ENCODE peak calls at places on chromosomes 1 and 21, in six cellular contexts. S, Z, R, T, D and N are unnamed samples. For H3K36me3 and H3K27me3, the result is how much of the 10 kb centered on the place peaks cover.

GRCh38 chr1:197470330-197470729 is 202.3 kb downstream of the CRB1 start:
- DNase-seq in S (no peak), Z (no peak), R (no peak), T (no peak), D (no peak), N (no peak)

GRCh38 chr1:190129367-190129766 is 348.3 kb downstream of the BRINP3 start:
- DNase-seq in S (no peak), Z (no peak), R (no peak), T (no peak), D (no peak), N (no peak)

GRCh38 chr1:245007686-245008085 is 143.3 kb upstream of the HNRNPU start:
- DNase-seq in S (no peak), Z (no peak), R (no peak), T (no peak), D (no peak), N (no peak)

GRCh38 chr1:38760562-38760961 is 99.0 kb downstream of the RRAGC start:
- DNase-seq in S (no peak), Z (no peak), R (no peak), T (no peak), D (no peak), N (no peak)

GRCh38 chr1:212379366-212379765 is 35.3 kb downstream of the PACC1 start:
- DNase-seq in S (no peak), Z (no peak), R (no peak), T (no peak), D (no peak), N (no peak)

GRCh38 chr1:231240531-231240882 is 505 bp upstream of the GNPAT start:
- DNase-seq in S (no peak), Z (no peak), R (no peak), T (no peak), D (no peak), N (peak)

GRCh38 chr1:208232639-208233038 is 11.5 kb downstream of the PLXNA2 start:
- DNase-seq in S (no peak), Z (no peak), R (no peak), T (no peak), D (no peak), N (no peak)

GRCh38 chr1:21665711-21666571 is 3.2 kb downstream of the RAP1GAP start:
- DNase-seq in S (no peak), Z (peak), R (no peak), T (no peak), D (no peak), N (no peak)

GRCh38 chr1:62238507-62238906 is 43.9 kb downstream of the L1TD1 start:
- DNase-seq in S (no peak), Z (no peak), R (no peak), T (no peak), D (no peak), N (no peak)

GRCh38 chr1:89484097-89485038 is 40.3 kb upstream of the LRRC8B start:
- DNase-seq in S (no peak), Z (no peak), R (no peak), T (no peak), D (no peak), N (no peak)

GRCh38 chr1:100924212-100924611 is 28.3 kb downstream of the SLC30A7 start:
- DNase-seq in S (no peak), Z (no peak), R (no peak), T (no peak), D (no peak), N (no peak)

GRCh38 chr1:1020415-1021009 is 592 bp downstream of the AGRN start:
- DNase-seq in S (no peak), Z (no peak), R (no peak), T (no peak), D (no peak), N (no peak)

GRCh38 chr1:206734499-206735142 is 36.0 kb upstream of the IL19 start:
- DNase-seq in S (peak), Z (peak), R (peak), T (no peak), D (peak), N (no peak)

GRCh38 chr1:8474369-8474768 is 156.5 kb downstream of the SLC45A1 start:
- DNase-seq in S (no peak), Z (no peak), R (no peak), T (no peak), D (no peak), N (no peak)

GRCh38 chr1:241615043-241615974 is 24.9 kb downstream of the CHML start:
- DNase-seq in S (no peak), Z (peak), R (no peak), T (no peak), D (no peak), N (no peak)

GRCh38 chr1:41764608-41765007 is 154.1 kb downstream of the HIVEP3 start:
- DNase-seq in S (no peak), Z (no peak), R (no peak), T (no peak), D (no peak), N (no peak)

GRCh38 chr1:212775241-212775640 is 16.3 kb downstream of the NSL1 start:
- DNase-seq in S (no peak), Z (no peak), R (no peak), T (no peak), D (no peak), N (no peak)

GRCh38 chr1:115258302-115258866 is 79.7 kb downstream of the NGF start:
- DNase-seq in S (no peak), Z (no peak), R (peak), T (no peak), D (no peak), N (no peak)

GRCh38 chr1:21175670-21176581 is 771 bp downstream of the EIF4G3 start:
- DNase-seq in S (peak), Z (peak), R (no peak), T (no peak), D (peak), N (peak)

GRCh38 chr1:3763351-3764125 is 9.0 kb upstream of the SMIM1 start:
- DNase-seq in S (no peak), Z (no peak), R (no peak), T (no peak), D (peak), N (no peak)

GRCh38 chr21:17195965-17196364 is 316.9 kb upstream of the CXADR start:
- DNase-seq in S (no peak), Z (no peak), R (no peak), T (no peak), D (no peak), N (no peak)

GRCh38 chr1:43414634-43415223 is 25.0 kb downstream of the SZT2 start:
- DNase-seq in S (peak), Z (peak), R (peak), T (peak), D (no peak), N (peak)

GRCh38 chr1:27137544-27138075 is 17.3 kb downstream of the SLC9A1 start:
- DNase-seq in S (no peak), Z (peak), R (no peak), T (peak), D (peak), N (no peak)

GRCh38 chr1:221035680-221036153 is 156.5 kb downstream of the HLX start:
- DNase-seq in S (no peak), Z (no peak), R (no peak), T (no peak), D (no peak), N (no peak)

GRCh38 chr1:22710688-22711024 is at the start of gene EPHB2:
- DNase-seq in S (no peak), Z (peak), R (no peak), T (no peak), D (no peak), N (peak)

GRCh38 chr1:231284441-231284840 is 43.4 kb downstream of the GNPAT start:
- DNase-seq in S (no peak), Z (no peak), R (no peak), T (no peak), D (no peak), N (peak)

GRCh38 chr1:229991724-229992333 is 75.2 kb upstream of the GALNT2 start:
- DNase-seq in S (no peak), Z (no peak), R (no peak), T (no peak), D (no peak), N (no peak)

GRCh38 chr1:61124078-61124477 is 41.7 kb downstream of the NFIA start:
- DNase-seq in S (no peak), Z (no peak), R (no peak), T (no peak), D (no peak), N (no peak)

GRCh38 chr1:30405631-30406212 is 317.7 kb downstream of the MATN1 start:
- DNase-seq in S (no peak), Z (peak), R (no peak), T (peak), D (no peak), N (no peak)

GRCh38 chr1:192252776-192253175 is 64.0 kb upstream of the RGS21 start:
- DNase-seq in S (no peak), Z (no peak), R (no peak), T (no peak), D (no peak), N (no peak)

GRCh38 chr1:92916899-92917298 is 44.4 kb downstream of the DIPK1A start:
- DNase-seq in S (no peak), Z (no peak), R (no peak), T (no peak), D (no peak), N (no peak)

GRCh38 chr1:178645157-178645825 is 79.8 kb upstream of the RALGPS2 start:
- DNase-seq in S (no peak), Z (no peak), R (no peak), T (no peak), D (no peak), N (no peak)

GRCh38 chr1:237701534-237701933 is 189.2 kb downstream of the ZP4 start:
- DNase-seq in S (no peak), Z (no peak), R (no peak), T (no peak), D (no peak), N (no peak)

GRCh38 chr1:172414331-172414730 is 6.2 kb upstream of the C1orf105 start:
- DNase-seq in S (no peak), Z (no peak), R (no peak), T (no peak), D (no peak), N (no peak)

GRCh38 chr1:10074059-10074854 is 41.5 kb downstream of the UBE4B start:
- DNase-seq in S (peak), Z (no peak), R (no peak), T (no peak), D (no peak), N (no peak)

GRCh38 chr21:34857874-34858273 is 189.1 kb downstream of the CLIC6 start:
- DNase-seq in S (no peak), Z (no peak), R (no peak), T (no peak), D (no peak), N (no peak)
- H3K36me3 ChIP-seq in S (under half), Z (half or more), R (under half), T (under half), D (under half), N (under half)

GRCh38 chr1:211127166-211127565 is 6.8 kb downstream of the KCNH1 start:
- DNase-seq in S (no peak), Z (no peak), R (no peak), T (no peak), D (no peak), N (no peak)
- H3K27me3 ChIP-seq in S (under half), Z (under half), R (half or more), T (under half), D (under half), N (under half)

DNA sequence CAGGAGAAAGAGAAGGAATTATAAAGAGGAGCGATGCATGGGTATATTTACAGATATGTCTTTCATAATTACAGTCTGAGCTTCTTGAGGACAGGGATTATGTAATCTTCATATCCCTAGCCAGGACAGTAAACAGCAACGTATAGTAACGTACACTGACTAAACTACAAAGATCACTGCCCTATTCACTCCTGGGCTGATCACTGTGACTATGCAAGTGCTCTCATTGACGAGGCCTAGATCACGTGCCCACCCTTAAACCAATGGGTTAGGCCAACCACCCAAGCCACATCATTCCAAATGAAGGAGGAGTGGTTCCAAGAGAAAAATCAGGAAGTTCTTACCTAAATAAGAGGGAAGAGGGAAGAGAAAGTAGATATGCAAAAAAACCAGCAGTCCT is 18.5 kb downstream of the PIK3R3 start:
- DNase-seq in S (no peak), Z (no peak), R (no peak), T (no peak), D (no peak), N (no peak)
- H3K36me3 ChIP-seq in S (under half), Z (under half), R (under half), T (under half), D (under half), N (under half)

DNA sequence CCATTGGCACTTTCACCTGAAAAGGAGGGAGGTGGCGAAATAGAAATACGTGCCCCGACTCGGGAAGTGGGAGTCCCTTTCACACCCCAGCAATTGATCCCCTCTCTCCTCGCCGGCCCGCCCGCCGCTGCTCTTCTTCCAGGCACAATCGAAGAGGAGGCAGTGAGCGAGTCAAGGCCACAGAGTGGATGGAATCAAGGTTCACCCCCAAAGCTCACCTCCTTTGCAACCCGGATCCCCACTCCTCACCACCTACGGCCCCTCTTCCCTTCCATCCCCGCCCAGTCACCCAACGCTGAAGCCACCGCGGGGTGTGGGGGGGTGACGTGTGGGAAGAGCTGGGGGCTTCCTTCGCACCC is 771 bp downstream of the PLPPR5 start:
- DNase-seq in S (no peak), Z (no peak), R (no peak), T (no peak), D (no peak), N (peak)
- H3K27me3 ChIP-seq in S (under half), Z (under half), R (under half), T (under half), D (under half), N (under half)

GRCh38 chr1:224678168-224678567 is 62.1 kb downstream of the CNIH3 start:
- DNase-seq in S (no peak), Z (no peak), R (no peak), T (no peak), D (no peak), N (no peak)

GRCh38 chr1:224673161-224673560 is 57.0 kb downstream of the CNIH3 start:
- DNase-seq in S (no peak), Z (no peak), R (no peak), T (no peak), D (no peak), N (no peak)

GRCh38 chr1:224681816-224682215 is 65.7 kb downstream of the CNIH3 start:
- DNase-seq in S (no peak), Z (no peak), R (no peak), T (no peak), D (no peak), N (no peak)

GRCh38 chr1:224675589-224675988 is 59.5 kb downstream of the CNIH3 start:
- DNase-seq in S (no peak), Z (no peak), R (no peak), T (no peak), D (no peak), N (no peak)

GRCh38 chr1:224676613-224677012 is 60.5 kb downstream of the CNIH3 start:
- DNase-seq in S (no peak), Z (no peak), R (no peak), T (no peak), D (no peak), N (no peak)
- H3K36me3 ChIP-seq in S (under half), Z (under half), R (under half), T (under half), D (under half), N (under half)

DNA sequence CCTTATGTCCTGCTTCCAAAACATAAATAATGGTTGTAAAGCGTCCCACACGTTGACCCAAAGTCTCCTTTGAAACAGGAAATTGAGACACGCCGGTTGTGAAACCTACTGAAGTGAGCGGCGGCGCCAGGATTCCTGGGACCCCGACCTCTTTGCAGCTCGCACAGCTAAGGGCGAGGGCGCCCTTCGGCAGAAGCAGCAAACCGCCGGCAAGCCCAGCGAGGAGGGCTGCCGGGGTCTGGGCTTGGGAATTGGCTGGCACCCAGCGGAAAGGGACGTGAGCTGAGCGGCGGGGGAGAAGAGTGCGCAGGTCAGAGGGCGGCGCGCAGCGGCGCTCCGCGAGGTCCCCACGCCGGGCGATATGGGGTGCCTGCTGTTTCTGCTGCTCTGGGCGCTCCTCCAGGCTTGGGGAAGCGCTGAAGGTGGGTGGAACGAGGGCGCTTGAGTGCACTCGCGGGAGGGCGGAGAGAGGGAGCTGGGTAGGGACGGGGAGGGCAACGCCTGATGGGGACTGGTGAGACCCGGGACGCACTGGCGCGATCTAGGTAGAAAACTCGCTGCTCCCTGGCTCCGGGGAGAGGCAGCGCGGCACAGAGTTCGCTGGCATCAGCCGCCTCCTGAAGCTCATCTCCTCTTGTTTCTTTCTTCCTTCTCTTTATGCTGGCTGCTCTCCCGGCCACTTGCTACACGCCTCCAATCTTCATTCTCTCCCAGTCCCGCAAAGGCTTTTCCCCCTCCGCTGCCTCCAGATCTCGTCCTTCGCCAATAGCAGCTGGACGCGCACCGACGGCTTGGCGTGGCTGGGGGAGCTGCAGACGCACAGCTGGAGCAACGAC is at the start of gene CD1D:
- DNase-seq in S (no peak), Z (no peak), R (no peak), T (no peak), D (peak), N (no peak)
- H3K27me3 ChIP-seq in S (under half), Z (under half), R (under half), T (under half), D (under half), N (half or more)

DNA sequence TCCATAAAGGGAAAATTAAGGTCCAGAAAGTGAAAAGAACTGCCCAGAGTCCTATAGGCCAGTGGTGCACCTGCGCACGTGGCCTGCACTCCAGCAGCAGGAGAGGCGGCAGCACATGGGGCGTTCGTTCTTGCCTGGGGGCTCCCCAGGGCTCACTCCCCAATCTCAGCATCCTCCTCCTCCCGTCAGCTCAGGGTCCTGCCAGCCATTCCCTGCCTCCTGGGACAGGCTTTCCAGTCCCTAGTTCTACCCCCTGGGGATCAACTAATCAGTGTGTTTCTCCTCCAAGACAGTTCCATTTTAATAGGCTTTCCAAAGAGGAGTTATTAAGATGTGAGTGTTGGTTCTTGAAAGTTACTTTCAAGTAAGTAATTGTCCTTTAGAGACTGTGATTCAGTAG is 1.2 kb upstream of the A3GALT2 start:
- DNase-seq in S (no peak), Z (no peak), R (no peak), T (no peak), D (no peak), N (no peak)
- H3K36me3 ChIP-seq in S (under half), Z (half or more), R (under half), T (under half), D (under half), N (under half)